ENCODE peak calls at places on chromosome 22, in nine cellular contexts. S, M, G, W, D, L, R, X and J are unnamed samples.

GRCh38 chr22:20393705-20394476 is at the start of gene ZNF74:
- DNase-seq in L (peak; percentile 85), R (peak; percentile 90), S (peak; percentile 92), W (peak; percentile 77), X (peak; percentile 88), M (peak; percentile 78), G (peak; percentile 87), D (peak; percentile 80), J (peak; percentile 75)

GRCh38 chr22:46686221-46686872 is 51.7 kb downstream of the CERK start:
- DNase-seq in W (no peak), D (no peak), R (no peak), G (no peak), S (no peak), X (no peak), M (no peak), L (no peak), J (no peak)

GRCh38 chr22:19233189-19233661 is 54.7 kb upstream of the SLC25A1 start:
- DNase-seq in L (no peak), S (no peak), W (no peak), D (no peak), R (no peak), G (no peak), X (no peak), M (no peak), J (no peak)

GRCh38 chr22:38176170-38176741 is 5.4 kb downstream of the PLA2G6 start:
- DNase-seq in R (peak; percentile 86), D (no peak), X (no peak), W (no peak), G (peak; percentile 66), L (no peak), S (peak; percentile 86), M (peak; percentile 68), J (peak; percentile 33)

GRCh38 chr22:44449061-44449682 is 48.9 kb downstream of the RTL6 start:
- DNase-seq in M (no peak), R (peak; percentile 94), L (no peak), S (peak; percentile 97), D (no peak), W (no peak), G (no peak), X (no peak), J (no peak)

GRCh38 chr22:47289316-47289985 is 527.0 kb downstream of the TBC1D22A start:
- DNase-seq in M (no peak), L (no peak), X (peak; percentile 25), D (no peak), G (peak; percentile 7), W (no peak), R (no peak), S (no peak), J (no peak)

GRCh38 chr22:44797181-44797720 is 44.9 kb downstream of the ARHGAP8 start:
- DNase-seq in X (no peak), W (no peak), M (no peak), S (no peak), G (no peak), L (no peak), R (no peak), D (no peak), J (no peak)

GRCh38 chr22:37090920-37091688 is 18.4 kb downstream of the TMPRSS6 start:
- DNase-seq in X (no peak), L (no peak), G (no peak), M (no peak), W (no peak), S (no peak), R (no peak), D (no peak), J (no peak)

GRCh38 chr22:40620464-40621046 is 16.0 kb downstream of the MRTFA start:
- DNase-seq in L (no peak), M (no peak), W (peak; percentile 66), S (peak; percentile 75), D (no peak), X (no peak), R (peak; percentile 80), G (no peak), J (no peak)

GRCh38 chr22:47690166-47690565 is 927.7 kb downstream of the TBC1D22A start:
- DNase-seq in L (no peak), R (no peak), W (no peak), X (no peak), M (no peak), D (no peak), S (no peak), G (no peak), J (no peak)

GRCh38 chr22:29719894-29720645 is at the start of gene CABP7:
- DNase-seq in M (no peak), G (no peak), S (no peak), L (peak; percentile 30), W (no peak), D (no peak), X (no peak), R (no peak), J (no peak)

GRCh38 chr22:28791841-28792490 is 8.4 kb downstream of the XBP1 start:
- DNase-seq in G (no peak), S (no peak), R (no peak), L (no peak), M (no peak), D (no peak), X (no peak), W (no peak), J (no peak)

GRCh38 chr22:46993626-46994025 is 231.2 kb downstream of the TBC1D22A start:
- DNase-seq in G (no peak), X (peak; percentile 55), M (no peak), L (no peak), S (no peak), D (no peak), R (no peak), W (no peak), J (no peak)

GRCh38 chr22:48106715-48107259 is 1344.3 kb downstream of the TBC1D22A start:
- DNase-seq in D (no peak), R (no peak), S (no peak), X (no peak), M (no peak), W (no peak), L (no peak), G (no peak), J (no peak)

GRCh38 chr22:47564651-47565050 is 802.2 kb downstream of the TBC1D22A start:
- DNase-seq in G (no peak), X (no peak), M (no peak), D (no peak), W (no peak), S (no peak), L (peak; percentile 67), R (no peak), J (no peak)

GRCh38 chr22:22210375-22210774 is 34.2 kb upstream of the VPREB1 start:
- DNase-seq in S (peak; percentile 59), D (peak; percentile 32), L (no peak), M (no peak), R (peak; percentile 70), X (no peak), G (no peak), W (peak; percentile 22), J (no peak)

GRCh38 chr22:30054764-30055069 is 25.5 kb upstream of the HORMAD2 start:
- DNase-seq in G (no peak), L (no peak), W (no peak), S (no peak), D (no peak), R (no peak), X (peak; percentile 81), M (no peak), J (no peak)

GRCh38 chr22:46105494-46106278 is 44.6 kb upstream of the PPARA start:
- DNase-seq in S (peak; percentile 51), M (no peak), R (peak; percentile 86), X (peak; percentile 91), G (no peak), D (no peak), W (no peak), L (peak; percentile 4), J (no peak)

GRCh38 chr22:34880667-34881066 is 185.3 kb upstream of the ISX start:
- DNase-seq in R (no peak), X (no peak), D (no peak), W (no peak), M (no peak), L (no peak), S (no peak), G (no peak), J (no peak)

GRCh38 chr22:28116261-28116673 is 197.2 kb upstream of the PITPNB start:
- DNase-seq in X (no peak), S (peak; percentile 94), L (no peak), D (no peak), G (peak; percentile 81), R (peak; percentile 91), M (no peak), W (no peak), J (no peak)